ENCODE peak calls at places on chromosomes 4 and X, in four cellular contexts. L is HCT116, B is GM12878, N is H1. S is an unnamed sample.

GRCh38 chr4:108982786-108983185 is 219.9 kb upstream of the ETNPPL start:
- DNase-seq in L (no peak), B (no peak), N (no peak), S (no peak)

GRCh38 chr4:147969573-147969972 is 237.7 kb downstream of the ARHGAP10 start:
- DNase-seq in L (no peak), B (no peak), N (no peak), S (no peak)

GRCh38 chrX:38959736-38960534 is 158.7 kb downstream of the MID1IP1 start:
- DNase-seq in L (no peak), B (no peak), N (no peak), S (no peak)

GRCh38 chrX:140933874-140934655 is 68.3 kb upstream of the SPANXB1 start:
- DNase-seq in L (no peak), B (no peak), N (no peak), S (no peak)

GRCh38 chrX:110588853-110589252 is 206.8 kb downstream of the CHRDL1 start:
- DNase-seq in L (no peak), B (no peak), N (no peak), S (no peak)

GRCh38 chr4:154329939-154330338 is 161.7 kb downstream of the DCHS2 start:
- DNase-seq in L (no peak), B (no peak), N (no peak), S (no peak)

GRCh38 chr4:73443224-73443623 is 7.2 kb downstream of the AFP start:
- DNase-seq in L (no peak), B (no peak), N (no peak), S (no peak)

GRCh38 chrX:53939127-53939526 is 105.1 kb downstream of the PHF8 start:
- DNase-seq in L (no peak), B (no peak), N (no peak), S (no peak)

GRCh38 chr4:48025005-48025404 is 8.4 kb downstream of the NIPAL1 start:
- DNase-seq in L (no peak), B (no peak), N (no peak), S (no peak)

GRCh38 chr4:99946346-99947189 is at the start of gene DNAJB14:
- DNase-seq in L (peak; percentile 55), B (no peak), N (no peak), S (peak; percentile 67)

GRCh38 chr4:24582235-24582863 is 2.0 kb downstream of the DHX15 start:
- DNase-seq in L (no peak), B (no peak), N (no peak), S (peak; percentile 26)

GRCh38 chr4:162952232-162952631 is 214.5 kb downstream of the NAF1 start:
- DNase-seq in L (peak; percentile 29), B (no peak), N (no peak), S (no peak)

GRCh38 chrX:40845331-40845911 is 110.1 kb upstream of the MED14 start:
- DNase-seq in L (no peak), B (no peak), N (peak; percentile 34), S (no peak)

GRCh38 chr4:55547461-55547770 is 707 bp upstream of the CLOCK start:
- DNase-seq in L (no peak), B (no peak), N (no peak), S (no peak)

GRCh38 chrX:30830544-30830943 is 58.5 kb downstream of the TAB3 start:
- DNase-seq in L (no peak), B (no peak), N (no peak), S (no peak)

GRCh38 chr4:15754323-15754722 is 23.8 kb upstream of the CD38 start:
- DNase-seq in L (no peak), B (no peak), N (no peak), S (no peak)

GRCh38 chrX:65643046-65643785 is 24.2 kb upstream of the MSN start:
- DNase-seq in L (no peak), B (no peak), N (no peak), S (no peak)

GRCh38 chrX:47093248-47093647 is 15.0 kb downstream of the RGN start:
- DNase-seq in L (peak; percentile 10), B (no peak), N (no peak), S (peak; percentile 38)

GRCh38 chr4:26687728-26688127 is 103.8 kb downstream of the TBC1D19 start:
- DNase-seq in L (no peak), B (no peak), N (no peak), S (no peak)

GRCh38 chrX:47456080-47456479 is 26.9 kb downstream of the ZNF41 start:
- DNase-seq in L (no peak), B (no peak), N (no peak), S (no peak)

GRCh38 chr4:1216076-1216614 is 32.8 kb downstream of the CTBP1 start:
- DNase-seq in L (no peak), B (no peak), N (no peak), S (no peak)

GRCh38 chr4:917466-917865 is 14.7 kb downstream of the GAK start:
- DNase-seq in L (no peak), B (no peak), N (no peak), S (no peak)

GRCh38 chr4:83128235-83128929 is 13.9 kb upstream of the PLAC8 start:
- DNase-seq in L (no peak), B (no peak), N (no peak), S (no peak)

GRCh38 chr4:152424980-152425379 is 110.9 kb downstream of the FBXW7 start:
- DNase-seq in L (no peak), B (no peak), N (no peak), S (no peak)

GRCh38 chr4:14165253-14165942 is 537.9 kb upstream of the BOD1L1 start:
- DNase-seq in L (no peak), B (peak; percentile 82), N (no peak), S (no peak)

GRCh38 chr4:142550955-142551354 is 295.1 kb downstream of the INPP4B start:
- DNase-seq in L (peak; percentile 12), B (no peak), N (no peak), S (no peak)

GRCh38 chr4:180949825-180950224 is 1293.4 kb upstream of the TENM3 start:
- DNase-seq in L (no peak), B (no peak), N (no peak), S (no peak)

GRCh38 chr4:180951312-180951711 is 1291.9 kb upstream of the TENM3 start:
- DNase-seq in L (no peak), B (no peak), N (no peak), S (no peak)

GRCh38 chr4:180950377-180950776 is 1292.8 kb upstream of the TENM3 start:
- DNase-seq in L (no peak), B (no peak), N (no peak), S (no peak)

GRCh38 chr4:180953572-180953971 is 1289.6 kb upstream of the TENM3 start:
- DNase-seq in L (peak; percentile 21), B (no peak), N (no peak), S (no peak)
- TF ChIP-seq YY1 in L (no peak), B (no peak), N (no peak), S (no peak)

GRCh38 chrX:16577483-16578029 is 72.4 kb upstream of the S100G start:
- DNase-seq in L (no peak), B (no peak), N (no peak), S (no peak)
- TF ChIP-seq EGR1 in L (no peak), B (no peak), N (no peak), S (no peak)

GRCh38 chr4:2786152-2786671 is 6.7 kb upstream of the SH3BP2 start:
- DNase-seq in L (no peak), B (peak; percentile 38), N (no peak), S (no peak)
- TF ChIP-seq YY1 in L (no peak), B (no peak), N (no peak), S (no peak)

DNA sequence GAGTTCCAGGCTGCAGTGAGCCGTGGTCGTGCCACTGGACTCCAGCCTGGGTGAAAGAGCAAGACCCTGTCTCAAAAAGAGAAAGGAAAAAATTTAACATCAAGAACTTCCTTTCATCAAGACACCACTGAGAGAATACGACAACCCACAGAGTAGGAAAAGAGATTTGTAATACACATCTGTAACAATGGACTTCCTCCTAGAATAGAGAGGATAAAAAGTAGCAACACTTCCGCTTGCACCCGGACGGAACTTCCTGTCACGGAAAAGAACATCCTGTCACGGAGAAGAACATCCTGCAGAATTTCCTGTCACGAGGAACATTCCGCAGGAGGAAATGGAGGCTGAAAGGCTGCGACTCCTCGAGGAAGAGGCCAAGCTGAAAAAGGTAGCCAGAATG is at the start of gene DCAF4L1:
- DNase-seq in L (no peak), B (no peak), N (no peak), S (no peak)
- TF ChIP-seq EGR1 in L (no peak), B (no peak), N (no peak), S (no peak)

DNA sequence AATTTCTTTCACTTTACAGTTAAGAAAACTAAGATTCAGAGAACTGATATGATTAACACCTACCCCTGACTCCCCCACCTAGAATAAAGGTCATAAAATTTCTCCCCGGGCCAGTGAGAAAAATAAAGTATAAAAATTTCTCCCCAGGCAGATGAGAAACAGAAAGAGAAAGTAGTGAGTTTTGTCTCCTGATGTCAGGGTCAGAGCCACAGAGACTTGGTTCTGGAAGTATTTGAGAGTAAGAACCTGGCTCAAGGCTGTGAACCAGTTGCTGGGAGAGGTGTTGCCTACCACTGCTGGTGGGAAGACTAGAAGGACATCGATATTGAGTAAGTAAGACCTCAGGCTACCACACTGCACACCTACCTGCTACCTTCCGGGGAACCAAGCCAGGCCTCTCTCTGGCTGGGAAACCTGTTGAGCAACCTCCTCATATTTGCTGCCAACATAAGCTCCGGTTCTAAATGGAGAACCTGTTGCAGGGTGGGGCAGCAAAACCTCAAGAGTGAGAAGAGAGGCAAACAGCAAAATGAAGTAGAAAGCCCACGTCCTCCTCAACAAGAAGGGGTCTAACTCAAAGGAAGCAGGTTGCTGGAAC is 104.2 kb upstream of the PUDP start:
- DNase-seq in L (no peak), B (no peak), N (no peak), S (no peak)
- TF ChIP-seq YY1 in L (no peak), B (no peak), N (no peak), S (no peak)